ENCODE peak calls at places on chromosomes 6 and 20, in five cellular contexts. L is IMR-90, D is H1, J is mesenchymal stem cell, G is trophoblast cell. W is an unnamed sample.

GRCh38 chr6:6824381-6824780 is 235.9 kb downstream of the LY86 start:
- DNase-seq in J (no peak), G (no peak), L (no peak), D (no peak), W (no peak)

GRCh38 chr6:149473080-149474052 is 11.4 kb downstream of the ZC3H12D start:
- DNase-seq in L (no peak), G (no peak), J (no peak), D (no peak), W (no peak)

GRCh38 chr6:108667984-108668383 is 107.3 kb downstream of the FOXO3 start:
- DNase-seq in L (peak; percentile 75), J (peak; percentile 43), D (no peak), G (no peak), W (no peak)

GRCh38 chr6:157443066-157443800 is 62.2 kb downstream of the ZDHHC14 start:
- DNase-seq in D (no peak), L (peak; percentile 81), J (peak; percentile 65), G (no peak), W (no peak)

GRCh38 chr20:62618622-62619529 is 23.4 kb upstream of the SLCO4A1 start:
- DNase-seq in G (no peak), L (no peak), J (no peak), D (no peak), W (no peak)

GRCh38 chr6:53768636-53769035 is 26.2 kb upstream of the LRRC1 start:
- DNase-seq in L (peak; percentile 28), J (no peak), G (no peak), D (no peak), W (no peak)

GRCh38 chr20:21228511-21228910 is 74.6 kb upstream of the XRN2 start:
- DNase-seq in L (no peak), J (no peak), G (no peak), D (no peak), W (no peak)

GRCh38 chr6:131787955-131788712 is 19.7 kb upstream of the ENPP1 start:
- DNase-seq in L (peak; percentile 72), J (peak; percentile 51), D (no peak), G (no peak), W (no peak)

GRCh38 chr6:31701666-31702420 is 1.3 kb downstream of the ABHD16A start:
- DNase-seq in G (no peak), J (peak; percentile 66), L (peak; percentile 41), D (no peak), W (no peak)

GRCh38 chr20:3658019-3658707 is 5.0 kb downstream of the GFRA4 start:
- DNase-seq in J (no peak), G (no peak), D (no peak), L (no peak), W (no peak)

GRCh38 chr20:39897058-39897457 is 792.0 kb downstream of the MAFB start:
- DNase-seq in D (no peak), G (no peak), J (peak; percentile 83), L (peak; percentile 97), W (no peak)

GRCh38 chr20:14334306-14334930 is 3.0 kb downstream of the FLRT3 start:
- DNase-seq in L (peak; percentile 45), G (no peak), D (no peak), J (peak; percentile 58), W (peak; percentile 52)

GRCh38 chr6:98539669-98540207 is 294.6 kb upstream of the POU3F2 start:
- DNase-seq in D (no peak), J (no peak), L (no peak), G (no peak), W (no peak)

GRCh38 chr6:163414367-163415175 is at the start of gene QKI:
- DNase-seq in D (peak; percentile 67), J (peak; percentile 75), L (peak; percentile 67), G (peak; percentile 60), W (peak; percentile 65)

GRCh38 chr6:155521719-155522118 is 66.1 kb upstream of the NOX3 start:
- DNase-seq in D (no peak), L (peak; percentile 61), J (peak; percentile 42), G (no peak), W (no peak)

GRCh38 chr20:3221398-3222226 is 12.3 kb downstream of the ITPA start:
- DNase-seq in D (no peak), G (no peak), L (no peak), J (no peak), W (no peak)

GRCh38 chr6:135054238-135054574 is 416 bp downstream of the HBS1L start:
- DNase-seq in D (no peak), G (peak; percentile 1), L (peak; percentile 8), J (no peak), W (no peak)
- H2AK5ac ChIP-seq in D (no peak overlapping the region), G (no peak overlapping the region), L (peak overlapping the region; percentile 87), J (no peak overlapping the region), W (no peak overlapping the region)

GRCh38 chr6:63307581-63308246 is 12.1 kb downstream of the LGSN start:
- DNase-seq in G (peak; percentile 7), L (peak; percentile 64), J (peak; percentile 52), D (no peak), W (no peak)
- H3K4me3 ChIP-seq in G (no peak overlapping the region), L (no peak overlapping the region), J (no peak overlapping the region), D (no peak overlapping the region), W (no peak overlapping the region)

DNA sequence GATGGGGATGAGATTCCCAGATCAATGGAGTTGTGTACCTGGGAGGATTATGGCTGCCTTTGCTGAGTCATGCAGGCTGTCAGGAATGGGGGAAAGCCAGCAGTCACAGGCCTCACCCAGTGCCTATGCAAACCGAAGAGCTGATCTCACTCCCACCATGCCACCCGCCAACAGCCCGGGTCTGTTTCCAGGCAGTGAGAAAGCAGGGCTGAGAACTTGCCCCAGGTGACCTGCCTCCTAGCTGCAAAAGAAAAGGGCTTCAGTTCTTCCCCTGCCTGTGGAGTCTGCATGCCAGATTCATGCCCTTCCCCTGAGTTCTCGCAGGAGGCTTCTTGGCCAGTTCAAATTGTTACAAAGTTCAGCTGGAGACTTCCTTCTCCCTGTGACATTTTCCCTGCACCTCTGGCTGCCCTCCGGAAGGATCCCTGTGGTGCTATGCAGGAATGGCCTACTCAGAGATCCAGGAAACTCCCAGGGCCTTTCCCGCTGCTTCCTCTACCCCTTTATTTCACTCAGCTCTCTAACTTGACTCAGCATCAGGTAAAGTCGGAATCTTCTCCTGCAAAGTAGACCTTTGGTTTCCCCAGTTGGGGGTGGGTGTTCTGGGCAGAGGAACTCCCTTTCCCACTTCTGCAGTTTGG is 71.5 kb upstream of the B3GAT2 start:
- DNase-seq in G (no peak), D (no peak), L (no peak), J (no peak), W (no peak)
- H3K14ac ChIP-seq in G (no peak overlapping the region), D (no peak overlapping the region), L (no peak overlapping the region), J (no peak overlapping the region), W (no peak overlapping the region)

DNA sequence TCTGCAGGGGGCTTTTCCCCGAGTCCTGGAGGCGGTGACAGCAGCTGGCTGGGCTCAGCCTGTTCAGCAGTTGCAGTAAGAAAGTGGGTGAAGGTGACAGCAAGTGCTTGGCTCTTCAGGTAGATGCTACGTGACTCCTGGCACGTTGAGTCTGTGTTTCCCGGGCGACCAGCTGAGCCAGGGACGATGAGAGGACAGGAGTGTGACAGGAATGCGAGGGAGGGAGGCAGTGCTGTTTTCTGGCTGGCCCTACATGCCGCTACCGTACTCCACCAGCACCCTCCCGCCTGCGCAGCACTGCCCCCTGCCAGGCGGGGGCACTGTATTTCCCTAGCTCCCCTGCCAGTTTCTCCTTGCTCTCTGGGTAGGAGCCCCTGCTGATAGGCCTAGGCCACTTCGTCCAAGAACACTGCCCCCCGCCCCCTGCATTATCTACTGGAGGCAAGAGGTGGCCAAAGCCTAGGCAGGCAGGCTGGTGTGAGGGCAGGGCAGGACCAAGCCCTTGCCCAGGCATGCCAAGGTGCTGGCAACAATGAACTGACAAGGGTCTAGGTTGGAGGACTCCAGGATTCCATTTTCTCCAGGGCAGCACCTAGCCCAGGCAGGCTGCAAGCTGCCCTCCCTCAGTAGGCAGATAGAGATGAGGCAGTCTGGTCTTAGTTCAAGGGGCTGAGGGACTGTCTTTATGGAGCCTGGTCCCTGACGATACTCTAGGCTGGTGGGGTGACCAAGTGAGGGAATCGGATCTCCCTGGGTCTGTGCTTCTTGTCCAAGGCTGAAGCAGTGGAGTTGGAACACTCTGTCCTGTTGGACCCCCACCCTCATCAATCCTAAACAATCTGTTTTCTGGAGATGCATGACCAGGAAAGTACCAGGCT is 19.2 kb downstream of the MRPS18A start:
- DNase-seq in J (peak; percentile 56), D (peak; percentile 83), L (peak; percentile 36), G (peak; percentile 91), W (peak; percentile 29)
- H2AK5ac ChIP-seq in J (no peak overlapping the region), D (no peak overlapping the region), L (peak overlapping the region; percentile 70), G (no peak overlapping the region), W (peak overlapping the region; percentile 54)

GRCh38 chr6:128882991-128883571 is at the start of gene LAMA2:
- DNase-seq in G (no peak), D (peak; percentile 87), L (peak; percentile 55), J (peak; percentile 83), W (peak; percentile 56)
- H3K4me3 ChIP-seq in G (peak within 1 kb of the TSS; percentile 28), D (peak within 1 kb of the TSS; percentile 61), L (peak within 1 kb of the TSS; percentile 51), J (peak within 1 kb of the TSS; percentile 63), W (peak within 1 kb of the TSS; percentile 36)

GRCh38 chr6:165233089-165233488 is 76.3 kb downstream of the C6orf118 start:
- DNase-seq in G (no peak), J (no peak), D (no peak), L (no peak), W (no peak)
- H3K14ac ChIP-seq in G (no peak overlapping the region), J (no peak overlapping the region), D (no peak overlapping the region), L (no peak overlapping the region), W (no peak overlapping the region)

DNA sequence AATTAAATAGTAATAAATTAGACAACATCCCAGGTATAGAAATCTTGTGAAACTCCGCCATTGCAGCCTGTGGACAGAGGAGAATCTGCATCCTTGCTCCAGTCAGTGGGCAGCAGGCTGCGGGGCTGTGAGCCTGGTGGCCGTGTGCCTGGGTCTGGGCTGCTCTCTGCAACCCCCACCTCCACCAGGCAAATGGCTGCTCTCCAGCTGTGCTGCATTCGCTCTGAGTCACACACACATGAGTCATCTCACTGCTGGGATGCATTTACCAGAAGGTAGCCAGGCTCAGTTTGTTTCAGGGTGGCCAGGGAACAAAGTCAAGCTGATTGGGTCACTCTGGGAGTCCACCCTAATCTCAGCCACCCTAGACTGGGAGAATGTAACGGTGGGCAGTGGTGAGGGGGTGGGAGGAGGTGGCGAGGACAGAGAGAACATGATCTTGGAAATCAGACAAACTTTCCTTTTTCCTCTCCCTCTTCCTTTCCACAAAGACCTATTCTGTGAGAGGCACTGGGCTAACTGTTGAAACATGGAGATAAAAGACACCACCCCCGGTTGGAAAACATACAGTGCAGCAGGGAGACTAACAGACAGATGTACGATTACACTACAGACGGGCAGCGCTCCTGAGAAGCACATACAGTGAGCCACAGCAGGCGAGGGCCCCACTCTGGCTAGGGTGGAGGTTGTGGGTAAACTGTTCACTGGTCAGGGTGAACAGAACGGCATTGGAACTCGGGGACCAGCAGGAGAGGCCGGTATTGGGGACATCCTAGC is 59.2 kb downstream of the TRAM2 start:
- DNase-seq in D (peak; percentile 57), L (peak; percentile 98), J (peak; percentile 96), G (peak; percentile 71), W (peak; percentile 36)
- H2AK5ac ChIP-seq in D (peak overlapping the region; percentile 24), L (peak overlapping the region; percentile 100), J (peak overlapping the region; percentile 35), G (peak overlapping the region; percentile 40), W (peak overlapping the region; percentile 26)

GRCh38 chr6:167575201-167575696 is 250.4 kb downstream of the TTLL2 start:
- DNase-seq in L (no peak), D (no peak), J (no peak), G (no peak), W (no peak)
- H3K4me3 ChIP-seq in L (no peak overlapping the region), D (no peak overlapping the region), J (no peak overlapping the region), G (no peak overlapping the region), W (no peak overlapping the region)

DNA sequence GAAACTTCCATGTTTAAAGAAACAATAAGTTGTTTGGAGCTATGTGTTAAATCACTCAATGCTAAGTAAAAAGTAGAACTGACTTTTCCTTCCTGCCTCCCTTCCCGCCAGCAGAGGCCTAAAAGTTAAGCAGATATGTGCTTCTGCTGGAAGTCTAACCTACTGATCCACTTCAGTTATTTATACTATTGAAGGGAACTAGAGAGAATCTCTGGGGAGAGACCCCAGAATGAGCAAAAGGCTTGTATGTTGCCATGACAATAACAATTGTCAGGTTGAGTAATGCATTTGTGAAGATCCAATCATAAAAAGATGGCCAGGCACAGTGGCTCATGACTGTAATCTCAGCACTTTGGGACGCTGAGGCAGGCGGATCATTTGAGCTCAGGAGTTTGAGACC is 24.7 kb downstream of the MGME1 start:
- DNase-seq in G (no peak), D (no peak), L (no peak), J (no peak), W (no peak)
- H3K14ac ChIP-seq in G (no peak overlapping the region), D (no peak overlapping the region), L (no peak overlapping the region), J (no peak overlapping the region), W (no peak overlapping the region)

W was measured in neuronal stem cell.